ENCODE peak calls at places on chromosomes 5 and 9, in six cellular contexts. One of them, this sample, is unnamed.

GRCh38 chr5:152072076-152072475 is 147.4 kb upstream of the GLRA1 start:
- DNase-seq in A549: no peak
- DNase-seq in HepG2: no peak
- DNase-seq in K562: no peak
- DNase-seq in GM12878: no peak
- DNase-seq in endothelial cell of umbilical vein: no peak
- DNase-seq in this sample: no peak

GRCh38 chr5:485943-486491 is 38.2 kb downstream of the SLC9A3 start:
- DNase-seq in GM12878: no peak
- DNase-seq in endothelial cell of umbilical vein: no peak
- DNase-seq in K562: peak
- DNase-seq in HepG2: no peak
- DNase-seq in A549: no peak
- DNase-seq in this sample: peak

GRCh38 chr5:60794691-60795090 is 49.4 kb downstream of the ELOVL7 start:
- DNase-seq in HepG2: no peak
- DNase-seq in endothelial cell of umbilical vein: no peak
- DNase-seq in GM12878: no peak
- DNase-seq in A549: peak
- DNase-seq in K562: peak
- DNase-seq in this sample: no peak

GRCh38 chr9:79127661-79128060 is 444.1 kb upstream of the TLE4 start:
- DNase-seq in HepG2: no peak
- DNase-seq in GM12878: no peak
- DNase-seq in A549: no peak
- DNase-seq in K562: no peak
- DNase-seq in endothelial cell of umbilical vein: no peak
- DNase-seq in this sample: no peak

GRCh38 chr9:101604287-101604686 is 9.5 kb upstream of the PPP3R2 start:
- DNase-seq in HepG2: no peak
- DNase-seq in K562: no peak
- DNase-seq in endothelial cell of umbilical vein: no peak
- DNase-seq in A549: no peak
- DNase-seq in GM12878: no peak
- DNase-seq in this sample: no peak

GRCh38 chr5:64298586-64298985 is 132.9 kb downstream of the RNF180 start:
- DNase-seq in GM12878: no peak
- DNase-seq in K562: no peak
- DNase-seq in A549: no peak
- DNase-seq in HepG2: no peak
- DNase-seq in endothelial cell of umbilical vein: no peak
- DNase-seq in this sample: no peak

GRCh38 chr9:126842977-126843799 is 17.3 kb upstream of the ZBTB34 start:
- DNase-seq in HepG2: no peak
- DNase-seq in K562: no peak
- DNase-seq in A549: no peak
- DNase-seq in GM12878: no peak
- DNase-seq in endothelial cell of umbilical vein: peak
- DNase-seq in this sample: no peak

GRCh38 chr5:76175051-76175666 is 92.0 kb downstream of the SV2C start:
- DNase-seq in GM12878: peak
- DNase-seq in A549: peak
- DNase-seq in endothelial cell of umbilical vein: peak
- DNase-seq in HepG2: peak
- DNase-seq in K562: peak
- DNase-seq in this sample: peak

GRCh38 chr9:118459832-118460425 is 755.7 kb downstream of the TLR4 start:
- DNase-seq in A549: no peak
- DNase-seq in K562: no peak
- DNase-seq in HepG2: no peak
- DNase-seq in endothelial cell of umbilical vein: no peak
- DNase-seq in GM12878: no peak
- DNase-seq in this sample: no peak

GRCh38 chr9:37944671-37945481 is 40.9 kb upstream of the SLC25A51 start:
- DNase-seq in HepG2: no peak
- DNase-seq in GM12878: no peak
- DNase-seq in K562: no peak
- DNase-seq in A549: no peak
- DNase-seq in endothelial cell of umbilical vein: no peak
- DNase-seq in this sample: no peak

GRCh38 chr9:119793272-119793671 is 424.0 kb upstream of the BRINP1 start:
- DNase-seq in GM12878: no peak
- DNase-seq in A549: no peak
- DNase-seq in endothelial cell of umbilical vein: no peak
- DNase-seq in HepG2: no peak
- DNase-seq in K562: no peak
- DNase-seq in this sample: no peak

GRCh38 chr9:71746023-71746752 is 22.1 kb downstream of the CEMIP2 start:
- DNase-seq in HepG2: no peak
- DNase-seq in endothelial cell of umbilical vein: no peak
- DNase-seq in K562: no peak
- DNase-seq in A549: no peak
- DNase-seq in GM12878: no peak
- DNase-seq in this sample: no peak

GRCh38 chr9:135526089-135526729 is 5.0 kb downstream of the LCN1 start:
- DNase-seq in HepG2: no peak
- DNase-seq in A549: no peak
- DNase-seq in endothelial cell of umbilical vein: no peak
- DNase-seq in K562: no peak
- DNase-seq in GM12878: no peak
- DNase-seq in this sample: no peak

GRCh38 chr5:142357469-142358090 is 32.8 kb upstream of the SPRY4 start:
- DNase-seq in K562: no peak
- DNase-seq in endothelial cell of umbilical vein: peak
- DNase-seq in A549: no peak
- DNase-seq in GM12878: no peak
- DNase-seq in HepG2: no peak
- DNase-seq in this sample: peak

GRCh38 chr5:34854459-34855174 is 15.7 kb downstream of the TTC23L start:
- DNase-seq in GM12878: peak
- DNase-seq in HepG2: no peak
- DNase-seq in K562: no peak
- DNase-seq in endothelial cell of umbilical vein: no peak
- DNase-seq in A549: no peak
- DNase-seq in this sample: no peak

GRCh38 chr9:95206143-95206542 is 111.4 kb downstream of the FANCC start:
- DNase-seq in K562: no peak
- DNase-seq in HepG2: no peak
- DNase-seq in endothelial cell of umbilical vein: no peak
- DNase-seq in GM12878: no peak
- DNase-seq in A549: no peak
- DNase-seq in this sample: no peak

GRCh38 chr9:77221431-77221830 is 44.1 kb downstream of the VPS13A start:
- DNase-seq in endothelial cell of umbilical vein: no peak
- DNase-seq in K562: no peak
- DNase-seq in GM12878: no peak
- DNase-seq in A549: no peak
- DNase-seq in HepG2: no peak
- DNase-seq in this sample: no peak

GRCh38 chr5:146048994-146049703 is 56.2 kb downstream of the PLAC8L1 start:
- DNase-seq in GM12878: no peak
- DNase-seq in endothelial cell of umbilical vein: peak
- DNase-seq in K562: peak
- DNase-seq in A549: peak
- DNase-seq in HepG2: peak
- DNase-seq in this sample: peak

GRCh38 chr5:65926276-65926761 is at the start of gene ERBIN:
- DNase-seq in A549: peak
- DNase-seq in K562: peak
- DNase-seq in GM12878: no peak
- DNase-seq in endothelial cell of umbilical vein: peak
- DNase-seq in HepG2: peak
- DNase-seq in this sample: peak

GRCh38 chr5:175652741-175653663 is 4.9 kb upstream of the HRH2 start:
- DNase-seq in endothelial cell of umbilical vein: no peak
- DNase-seq in HepG2: no peak
- DNase-seq in GM12878: no peak
- DNase-seq in A549: no peak
- DNase-seq in K562: no peak
- DNase-seq in this sample: peak

GRCh38 chr5:171445910-171446516 is 26.6 kb downstream of the FGF18 start:
- DNase-seq in endothelial cell of umbilical vein: no peak
- DNase-seq in K562: no peak
- DNase-seq in HepG2: no peak
- DNase-seq in A549: no peak
- DNase-seq in GM12878: no peak
- DNase-seq in this sample: no peak

GRCh38 chr5:98839469-98840383 is 66.3 kb downstream of the RGMB start:
- DNase-seq in endothelial cell of umbilical vein: no peak
- DNase-seq in GM12878: no peak
- DNase-seq in HepG2: peak
- DNase-seq in K562: no peak
- DNase-seq in A549: no peak
- DNase-seq in this sample: peak

GRCh38 chr9:79026311-79026710 is 545.5 kb upstream of the TLE4 start:
- DNase-seq in GM12878: peak
- DNase-seq in K562: no peak
- DNase-seq in endothelial cell of umbilical vein: peak
- DNase-seq in HepG2: no peak
- DNase-seq in A549: no peak
- DNase-seq in this sample: no peak

GRCh38 chr9:68747043-68747533 is 42.0 kb downstream of the PIP5K1B start:
- DNase-seq in GM12878: no peak
- DNase-seq in K562: peak
- DNase-seq in A549: no peak
- DNase-seq in endothelial cell of umbilical vein: no peak
- DNase-seq in HepG2: no peak
- DNase-seq in this sample: no peak

GRCh38 chr9:112179816-112180215 is 4.7 kb upstream of the SUSD1 start:
- DNase-seq in HepG2: no peak
- DNase-seq in GM12878: no peak
- DNase-seq in endothelial cell of umbilical vein: no peak
- DNase-seq in A549: no peak
- DNase-seq in K562: no peak
- DNase-seq in this sample: no peak

GRCh38 chr5:172901012-172901780 is 58.0 kb upstream of the RPL26L1 start:
- DNase-seq in A549: no peak
- DNase-seq in K562: peak
- DNase-seq in GM12878: no peak
- DNase-seq in endothelial cell of umbilical vein: peak
- DNase-seq in HepG2: peak
- DNase-seq in this sample: peak

GRCh38 chr5:164296603-164297080 is 791.2 kb downstream of the MAT2B start:
- DNase-seq in GM12878: no peak
- DNase-seq in A549: no peak
- DNase-seq in HepG2: no peak
- DNase-seq in K562: no peak
- DNase-seq in endothelial cell of umbilical vein: peak
- DNase-seq in this sample: no peak

DNA sequence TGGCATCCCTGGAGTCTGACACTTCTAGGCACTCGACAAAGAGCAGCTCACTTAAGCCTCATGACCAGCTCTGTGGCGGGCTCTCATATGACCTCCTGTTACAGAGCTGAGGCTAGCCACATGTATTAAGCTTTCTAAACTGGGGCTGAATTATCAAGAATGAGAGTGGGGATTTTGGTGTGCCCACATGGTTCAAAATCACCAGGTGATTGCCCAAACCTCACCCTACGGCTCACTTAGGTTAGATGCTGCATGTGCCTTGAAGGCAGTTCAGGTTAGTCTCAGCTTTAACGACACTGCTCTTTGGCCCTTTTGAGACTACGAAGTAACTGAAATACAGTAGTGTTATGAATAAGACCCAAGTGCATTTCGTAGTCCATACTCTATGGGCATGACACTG is 39.4 kb upstream of the SMIM32 start:
- DNase-seq in A549: no peak
- DNase-seq in endothelial cell of umbilical vein: no peak
- DNase-seq in HepG2: no peak
- DNase-seq in GM12878: peak
- DNase-seq in K562: no peak
- DNase-seq in this sample: no peak
- TF ChIP-seq CTCF in A549: no peak
- TF ChIP-seq CTCF in endothelial cell of umbilical vein: no peak
- TF ChIP-seq CTCF in HepG2: no peak
- TF ChIP-seq CTCF in GM12878: no peak
- TF ChIP-seq CTCF in K562: no peak
- TF ChIP-seq CTCF in this sample: no peak

GRCh38 chr5:39422886-39423285 is 1.9 kb downstream of the DAB2 start:
- DNase-seq in GM12878: no peak
- DNase-seq in K562: no peak
- DNase-seq in A549: no peak
- DNase-seq in HepG2: peak
- DNase-seq in endothelial cell of umbilical vein: peak
- DNase-seq in this sample: no peak
- TF ChIP-seq MYC in GM12878: no peak
- TF ChIP-seq MYC in K562: no peak
- TF ChIP-seq MYC in A549: no peak
- TF ChIP-seq MYC in HepG2: no peak
- TF ChIP-seq MYC in endothelial cell of umbilical vein: no peak
- TF ChIP-seq MYC in this sample: no peak

DNA sequence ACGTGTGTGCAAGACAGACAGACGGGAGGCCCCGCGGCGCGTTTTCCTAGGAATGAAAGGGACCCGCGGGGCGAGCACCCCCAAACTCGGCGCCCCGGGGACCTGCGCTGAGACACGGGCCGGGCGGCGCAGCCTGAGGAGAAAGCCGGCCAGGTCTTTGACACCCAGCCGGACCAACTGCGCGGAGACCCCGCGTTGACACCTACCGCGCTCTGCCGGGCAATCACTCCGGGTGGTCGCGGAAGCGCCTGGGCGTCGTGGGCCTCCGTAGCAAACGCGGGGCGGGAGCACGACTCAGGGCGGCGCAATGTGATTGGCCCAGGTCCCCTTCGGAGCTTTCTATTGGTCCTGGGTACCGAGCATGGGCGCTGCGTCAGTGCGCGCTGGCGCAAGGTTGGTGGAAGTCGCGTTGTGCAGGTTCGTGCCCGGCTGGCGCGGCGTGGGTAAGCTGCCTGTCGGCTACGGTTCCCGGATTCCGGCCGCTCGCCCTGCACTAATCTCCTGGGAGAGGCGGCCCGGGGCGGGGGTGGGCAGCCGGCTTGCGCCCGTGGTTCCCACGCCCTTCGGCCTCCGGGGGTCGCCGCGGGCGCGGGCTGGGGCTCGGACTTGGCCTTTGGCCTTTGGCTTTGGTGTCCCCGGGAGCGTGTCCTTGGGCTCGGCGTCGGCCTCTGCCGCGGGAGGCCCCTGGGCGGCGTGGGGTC is at the start of the genes FASTKD3 and MTRR:
- DNase-seq in K562: peak
- DNase-seq in HepG2: peak
- DNase-seq in GM12878: peak
- DNase-seq in endothelial cell of umbilical vein: peak
- DNase-seq in A549: peak
- DNase-seq in this sample: peak
- TF ChIP-seq POLR2A in K562: peak
- TF ChIP-seq POLR2A in HepG2: peak
- TF ChIP-seq POLR2A in GM12878: peak
- TF ChIP-seq POLR2A in endothelial cell of umbilical vein: peak
- TF ChIP-seq POLR2A in A549: peak
- TF ChIP-seq POLR2A in this sample: peak

DNA sequence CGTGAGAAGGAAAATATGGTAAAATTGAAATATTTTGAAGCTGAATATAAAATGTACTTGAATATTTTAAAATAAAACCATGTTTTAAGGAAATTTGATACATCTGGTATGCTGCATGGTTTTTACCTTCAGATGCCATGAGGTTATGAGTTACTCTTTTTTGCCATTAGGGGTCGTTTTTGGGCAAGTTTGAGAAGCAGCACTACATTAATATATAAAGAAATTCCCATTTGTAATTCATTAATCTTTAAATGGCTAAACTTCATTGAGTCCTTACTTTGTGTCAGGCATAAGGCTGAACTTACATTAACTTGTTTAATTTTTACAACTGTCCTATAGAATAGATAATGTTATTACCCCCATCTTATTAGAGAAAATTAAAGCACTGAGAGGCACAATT is 152.3 kb downstream of the KDM4C start:
- DNase-seq in HepG2: no peak
- DNase-seq in A549: peak
- DNase-seq in GM12878: no peak
- DNase-seq in endothelial cell of umbilical vein: peak
- DNase-seq in K562: no peak
- DNase-seq in this sample: peak
- TF ChIP-seq CTCF in HepG2: peak
- TF ChIP-seq CTCF in A549: peak
- TF ChIP-seq CTCF in GM12878: peak
- TF ChIP-seq CTCF in endothelial cell of umbilical vein: no peak
- TF ChIP-seq CTCF in K562: peak
- TF ChIP-seq CTCF in this sample: peak